ENCODE peak calls at places on chromosome X, in six cellular contexts. One of them, this sample, is unnamed.

GRCh38 chrX:139932077-139932900 is 564 bp downstream of the ATP11C start:
- DNase-seq in kidney glomerular epithelial cell: peak
- DNase-seq in Kasumi-1: no peak
- DNase-seq in RCC 7860: peak
- DNase-seq in nucleus accumbens: no peak
- DNase-seq in osteocyte: peak
- DNase-seq in this sample: no peak

GRCh38 chrX:118655561-118656246 is 71.7 kb upstream of the IL13RA1 start:
- DNase-seq in RCC 7860: peak
- DNase-seq in Kasumi-1: no peak
- DNase-seq in osteocyte: no peak
- DNase-seq in kidney glomerular epithelial cell: peak
- DNase-seq in nucleus accumbens: no peak
- DNase-seq in this sample: no peak

GRCh38 chrX:73668779-73669178 is 105.8 kb downstream of the CHIC1 start:
- DNase-seq in osteocyte: no peak
- DNase-seq in RCC 7860: no peak
- DNase-seq in Kasumi-1: no peak
- DNase-seq in nucleus accumbens: no peak
- DNase-seq in kidney glomerular epithelial cell: no peak
- DNase-seq in this sample: no peak

GRCh38 chrX:7972586-7972985 is 45.4 kb upstream of the PNPLA4 start:
- DNase-seq in RCC 7860: no peak
- DNase-seq in kidney glomerular epithelial cell: no peak
- DNase-seq in osteocyte: no peak
- DNase-seq in nucleus accumbens: no peak
- DNase-seq in Kasumi-1: no peak
- DNase-seq in this sample: no peak

GRCh38 chrX:22486326-22486725 is 213.6 kb downstream of the CBLL2 start:
- DNase-seq in osteocyte: no peak
- DNase-seq in nucleus accumbens: no peak
- DNase-seq in Kasumi-1: no peak
- DNase-seq in RCC 7860: peak
- DNase-seq in kidney glomerular epithelial cell: peak
- DNase-seq in this sample: peak

GRCh38 chrX:27599928-27600327 is 9.8 kb downstream of the DCAF8L2 start:
- DNase-seq in RCC 7860: peak
- DNase-seq in kidney glomerular epithelial cell: peak
- DNase-seq in nucleus accumbens: no peak
- DNase-seq in Kasumi-1: peak
- DNase-seq in osteocyte: no peak
- DNase-seq in this sample: no peak

GRCh38 chrX:2540426-2540942 is 39.7 kb upstream of the DHRSX start:
- DNase-seq in Kasumi-1: no peak
- DNase-seq in RCC 7860: peak
- DNase-seq in osteocyte: no peak
- DNase-seq in kidney glomerular epithelial cell: no peak
- DNase-seq in nucleus accumbens: no peak
- DNase-seq in this sample: no peak

GRCh38 chrX:134074151-134074550 is 88.8 kb upstream of the GPC3 start:
- DNase-seq in nucleus accumbens: no peak
- DNase-seq in kidney glomerular epithelial cell: no peak
- DNase-seq in osteocyte: no peak
- DNase-seq in RCC 7860: no peak
- DNase-seq in Kasumi-1: no peak
- DNase-seq in this sample: no peak

GRCh38 chrX:63503541-63503940 is 152.4 kb upstream of the SPIN4 start:
- DNase-seq in nucleus accumbens: no peak
- DNase-seq in RCC 7860: no peak
- DNase-seq in kidney glomerular epithelial cell: peak
- DNase-seq in osteocyte: no peak
- DNase-seq in Kasumi-1: no peak
- DNase-seq in this sample: no peak

GRCh38 chrX:12949205-12949926 is 25.5 kb upstream of the TMSB4X start:
- DNase-seq in RCC 7860: no peak
- DNase-seq in osteocyte: no peak
- DNase-seq in kidney glomerular epithelial cell: no peak
- DNase-seq in nucleus accumbens: no peak
- DNase-seq in Kasumi-1: no peak
- DNase-seq in this sample: no peak

GRCh38 chrX:68647156-68647957 is at the start of gene STARD8:
- DNase-seq in nucleus accumbens: no peak
- DNase-seq in Kasumi-1: no peak
- DNase-seq in RCC 7860: peak
- DNase-seq in osteocyte: no peak
- DNase-seq in kidney glomerular epithelial cell: peak
- DNase-seq in this sample: no peak

GRCh38 chrX:104420907-104421306 is 145.1 kb upstream of the IL1RAPL2 start:
- DNase-seq in nucleus accumbens: no peak
- DNase-seq in Kasumi-1: no peak
- DNase-seq in kidney glomerular epithelial cell: no peak
- DNase-seq in osteocyte: no peak
- DNase-seq in RCC 7860: no peak
- DNase-seq in this sample: no peak

GRCh38 chrX:36640232-36640631 is 367.9 kb upstream of the FAM47C start:
- DNase-seq in kidney glomerular epithelial cell: no peak
- DNase-seq in RCC 7860: no peak
- DNase-seq in Kasumi-1: no peak
- DNase-seq in osteocyte: no peak
- DNase-seq in nucleus accumbens: no peak
- DNase-seq in this sample: no peak

GRCh38 chrX:48569958-48570357 is 4.3 kb upstream of the RBM3 start:
- DNase-seq in Kasumi-1: peak
- DNase-seq in nucleus accumbens: no peak
- DNase-seq in RCC 7860: peak
- DNase-seq in kidney glomerular epithelial cell: no peak
- DNase-seq in osteocyte: no peak
- DNase-seq in this sample: no peak

GRCh38 chrX:44094821-44095530 is 121.8 kb upstream of the NDP start:
- DNase-seq in Kasumi-1: no peak
- DNase-seq in RCC 7860: no peak
- DNase-seq in kidney glomerular epithelial cell: no peak
- DNase-seq in osteocyte: no peak
- DNase-seq in nucleus accumbens: no peak
- DNase-seq in this sample: no peak

GRCh38 chrX:70433848-70434351 is 10.7 kb upstream of the DLG3 start:
- DNase-seq in RCC 7860: peak
- DNase-seq in Kasumi-1: peak
- DNase-seq in osteocyte: no peak
- DNase-seq in kidney glomerular epithelial cell: peak
- DNase-seq in nucleus accumbens: peak
- DNase-seq in this sample: peak

GRCh38 chrX:41482153-41482850 is 35.2 kb downstream of the NYX start:
- DNase-seq in osteocyte: no peak
- DNase-seq in kidney glomerular epithelial cell: no peak
- DNase-seq in nucleus accumbens: no peak
- DNase-seq in Kasumi-1: no peak
- DNase-seq in RCC 7860: no peak
- DNase-seq in this sample: no peak

GRCh38 chrX:33336783-33337182 is 125.4 kb upstream of the DMD start:
- DNase-seq in kidney glomerular epithelial cell: no peak
- DNase-seq in nucleus accumbens: no peak
- DNase-seq in osteocyte: no peak
- DNase-seq in Kasumi-1: peak
- DNase-seq in RCC 7860: no peak
- DNase-seq in this sample: no peak

GRCh38 chrX:111288841-111289240 is 18.6 kb upstream of the CAPN6 start:
- DNase-seq in RCC 7860: no peak
- DNase-seq in Kasumi-1: no peak
- DNase-seq in kidney glomerular epithelial cell: no peak
- DNase-seq in nucleus accumbens: no peak
- DNase-seq in osteocyte: no peak
- DNase-seq in this sample: peak

GRCh38 chrX:77431227-77431626 is 16.0 kb upstream of the FGF16 start:
- DNase-seq in Kasumi-1: peak
- DNase-seq in RCC 7860: peak
- DNase-seq in osteocyte: no peak
- DNase-seq in kidney glomerular epithelial cell: no peak
- DNase-seq in nucleus accumbens: no peak
- DNase-seq in this sample: no peak

This sample was measured in NCI-H1436 treated with DMSO at 0.1 percent for 48 hours.